ENCODE peak calls at places on chromosomes 6 and 20, in four cellular contexts. J, S, D and E are unnamed samples.

GRCh38 chr6:118589186-118589585 is 41.1 kb downstream of the PLN start:
- DNase-seq in J (no peak), S (no peak), D (no peak), E (no peak)

GRCh38 chr20:14142171-14142570 is 146.9 kb downstream of the MACROD2 start:
- DNase-seq in J (no peak), S (no peak), D (no peak), E (no peak)

GRCh38 chr6:42387336-42387735 is 64.4 kb downstream of the TRERF1 start:
- DNase-seq in J (peak; percentile 76), S (no peak), D (peak; percentile 67), E (no peak)

GRCh38 chr6:35674594-35674993 is 14.1 kb downstream of the FKBP5 start:
- DNase-seq in J (no peak), S (no peak), D (no peak), E (no peak)

GRCh38 chr6:50986319-50986718 is 167.6 kb downstream of the TFAP2B start:
- DNase-seq in J (no peak), S (no peak), D (no peak), E (no peak)

GRCh38 chr6:148432405-148433195 is 90.0 kb downstream of the SASH1 start:
- DNase-seq in J (no peak), S (no peak), D (no peak), E (no peak)

GRCh38 chr20:2800590-2801458 is at the start of gene CPXM1:
- DNase-seq in J (no peak), S (no peak), D (no peak), E (no peak)

GRCh38 chr6:150934380-150934779 is 68.9 kb downstream of the MTHFD1L start:
- DNase-seq in J (no peak), S (no peak), D (no peak), E (no peak)

GRCh38 chr6:82645536-82646230 is 282.1 kb downstream of the TPBG start:
- DNase-seq in J (no peak), S (no peak), D (no peak), E (no peak)

GRCh38 chr6:170086639-170087420 is 204.0 kb downstream of the DLL1 start:
- DNase-seq in J (no peak), S (peak; percentile 70), D (no peak), E (no peak)

GRCh38 chr20:8656335-8656734 is 412.6 kb upstream of the PLCB4 start:
- DNase-seq in J (no peak), S (no peak), D (no peak), E (no peak)

GRCh38 chr20:9068896-9069663 is at the start of gene PLCB4:
- DNase-seq in J (no peak), S (no peak), D (no peak), E (no peak)

DNA sequence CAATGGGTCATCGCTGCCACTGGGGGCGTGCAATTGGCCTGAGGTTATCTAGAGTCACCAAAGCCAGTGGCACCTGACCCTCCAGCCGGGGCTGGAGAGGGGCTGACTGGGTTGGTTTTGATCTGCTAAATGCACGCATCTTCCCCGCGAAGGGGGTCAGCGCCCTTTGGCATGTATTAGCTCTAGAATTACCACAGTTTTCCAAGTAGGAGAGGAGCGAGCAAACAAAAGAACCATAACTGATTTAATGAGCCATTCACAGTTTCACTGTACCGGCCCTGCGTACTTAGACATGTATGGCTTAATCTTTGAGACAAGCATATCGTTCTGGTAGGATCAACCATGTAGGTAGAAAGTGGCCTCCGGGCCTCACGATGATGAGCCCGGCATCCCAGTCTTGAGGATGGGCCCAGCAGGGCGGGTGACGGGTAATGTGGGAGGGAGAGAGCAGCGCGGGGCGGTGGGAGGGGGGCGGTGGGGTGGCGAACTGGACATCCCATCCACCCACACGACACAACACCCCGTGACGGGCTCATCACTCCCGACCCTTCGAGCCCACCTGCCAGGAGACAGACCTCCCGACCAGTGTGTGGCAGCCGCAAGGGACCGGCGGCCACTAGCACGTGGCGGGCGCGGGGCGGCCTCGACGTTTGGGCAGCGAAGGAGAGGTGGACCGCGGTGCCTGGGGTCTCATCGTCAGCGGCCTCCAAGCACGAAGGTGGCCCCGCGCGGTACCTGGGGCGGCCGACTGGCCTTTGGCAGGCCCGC is 1957.5 kb upstream of the DEFB115 start:
- DNase-seq in J (no peak), S (no peak), D (no peak), E (no peak)
- H3K9me3 ChIP-seq in J (no peaks in the 10 kb centered on the region), S (peaks cover 93% of the 10 kb centered on the region), D (no peaks in the 10 kb centered on the region), E (no peaks in the 10 kb centered on the region)

GRCh38 chr20:62114894-62115293 is 7.4 kb upstream of the LSM14B start:
- DNase-seq in J (no peak), S (no peak), D (no peak), E (no peak)

GRCh38 chr20:62105592-62105991 is 16.7 kb upstream of the LSM14B start:
- DNase-seq in J (no peak), S (no peak), D (no peak), E (no peak)

GRCh38 chr20:62116558-62117361 is 5.5 kb upstream of the LSM14B start:
- DNase-seq in J (no peak), S (no peak), D (no peak), E (no peak)

GRCh38 chr20:62112368-62112767 is 9.9 kb upstream of the LSM14B start:
- DNase-seq in J (no peak), S (no peak), D (no peak), E (no peak)

GRCh38 chr20:62111148-62111547 is 11.1 kb upstream of the LSM14B start:
- DNase-seq in J (no peak), S (no peak), D (no peak), E (no peak)
- H3K9me3 ChIP-seq in J (peaks cover 23% of the 10 kb centered on the region), S (peaks cover 91% of the 10 kb centered on the region), D (peaks cover 38% of the 10 kb centered on the region), E (peaks cover 5% of the 10 kb centered on the region)

GRCh38 chr20:60340232-60340631 is 382.0 kb downstream of the CDH26 start:
- DNase-seq in J (no peak), S (no peak), D (no peak), E (no peak)

GRCh38 chr20:60341062-60341461 is 382.8 kb downstream of the CDH26 start:
- DNase-seq in J (no peak), S (no peak), D (no peak), E (no peak)

GRCh38 chr20:60349418-60349817 is 391.2 kb downstream of the CDH26 start:
- DNase-seq in J (no peak), S (no peak), D (no peak), E (no peak)

GRCh38 chr20:60345106-60345505 is 386.9 kb downstream of the CDH26 start:
- DNase-seq in J (no peak), S (no peak), D (no peak), E (no peak)
- H3K9me3 ChIP-seq in J (no peaks in the 10 kb centered on the region), S (no peaks in the 10 kb centered on the region), D (no peaks in the 10 kb centered on the region), E (no peaks in the 10 kb centered on the region)

GRCh38 chr6:11961137-11961779 is 50.9 kb upstream of the HIVEP1 start:
- DNase-seq in J (no peak), S (no peak), D (no peak), E (no peak)
- H3K9me3 ChIP-seq in J (no peaks in the 10 kb centered on the region), S (peaks cover 4% of the 10 kb centered on the region), D (no peaks in the 10 kb centered on the region), E (no peaks in the 10 kb centered on the region)

GRCh38 chr20:31308535-31309162 is at the start of gene DEFB116:
- DNase-seq in J (no peak), S (no peak), D (no peak), E (no peak)
- H3K9me3 ChIP-seq in J (no peaks in the 10 kb centered on the region), S (no peaks in the 10 kb centered on the region), D (no peaks in the 10 kb centered on the region), E (peaks cover 2% of the 10 kb centered on the region)

GRCh38 chr6:5989141-5989723 is 17.5 kb downstream of the NRN1 start:
- DNase-seq in J (no peak), S (peak; percentile 77), D (no peak), E (no peak)
- H3K9me3 ChIP-seq in J (no peaks in the 10 kb centered on the region), S (no peaks in the 10 kb centered on the region), D (no peaks in the 10 kb centered on the region), E (peaks cover 2% of the 10 kb centered on the region)

GRCh38 chr20:54849741-54850140 is 374.3 kb downstream of the DOK5 start:
- DNase-seq in J (no peak), S (no peak), D (no peak), E (no peak)
- H3K9me3 ChIP-seq in J (no peaks in the 10 kb centered on the region), S (no peaks in the 10 kb centered on the region), D (no peaks in the 10 kb centered on the region), E (no peaks in the 10 kb centered on the region)

GRCh38 chr6:123213921-123214320 is 217.9 kb downstream of the CLVS2 start:
- DNase-seq in J (no peak), S (no peak), D (no peak), E (no peak)

GRCh38 chr6:123211777-123212545 is 215.9 kb downstream of the CLVS2 start:
- DNase-seq in J (no peak), S (no peak), D (no peak), E (no peak)

GRCh38 chr6:123210645-123211044 is 214.6 kb downstream of the CLVS2 start:
- DNase-seq in J (no peak), S (no peak), D (no peak), E (no peak)

GRCh38 chr6:123203928-123204327 is 207.9 kb downstream of the CLVS2 start:
- DNase-seq in J (no peak), S (no peak), D (no peak), E (no peak)

GRCh38 chr6:123208111-123208510 is 212.1 kb downstream of the CLVS2 start:
- DNase-seq in J (no peak), S (no peak), D (no peak), E (no peak)
- H3K9me3 ChIP-seq in J (no peaks in the 10 kb centered on the region), S (no peaks in the 10 kb centered on the region), D (no peaks in the 10 kb centered on the region), E (no peaks in the 10 kb centered on the region)

DNA sequence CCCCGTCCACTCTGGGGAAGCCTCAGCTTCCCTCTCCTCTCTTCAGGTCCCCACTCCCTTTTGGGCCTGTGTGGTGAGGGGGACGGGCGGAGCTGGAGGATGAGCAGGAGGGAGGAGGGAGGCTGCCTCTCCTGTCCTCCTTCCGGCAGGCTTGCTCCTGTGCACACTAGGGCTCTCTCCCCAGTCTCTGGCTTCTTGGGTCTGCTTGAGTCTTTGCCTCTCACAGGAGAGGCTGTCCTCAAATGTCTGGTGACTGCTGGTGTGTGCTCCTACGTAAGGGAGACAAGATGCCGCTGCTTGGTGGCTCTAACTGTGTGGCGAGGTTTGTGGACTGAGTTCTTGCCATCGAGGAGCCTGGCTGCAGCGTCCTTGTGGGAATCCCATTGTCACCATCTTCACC is 8.8 kb upstream of the SMOC2 start:
- DNase-seq in J (no peak), S (no peak), D (no peak), E (no peak)
- H3K9me3 ChIP-seq in J (no peaks in the 10 kb centered on the region), S (no peaks in the 10 kb centered on the region), D (no peaks in the 10 kb centered on the region), E (no peaks in the 10 kb centered on the region)

GRCh38 chr6:327538-328183 is 35.4 kb downstream of the DUSP22 start:
- DNase-seq in J (no peak), S (no peak), D (no peak), E (no peak)
- H3K9me3 ChIP-seq in J (no peaks in the 10 kb centered on the region), S (no peaks in the 10 kb centered on the region), D (no peaks in the 10 kb centered on the region), E (no peaks in the 10 kb centered on the region)